ENCODE peak calls at places on chromosomes 6 and 20, in four cellular contexts. M is stimulated activated naive CD8-positive, alpha-beta T cell treated with anti-CD3 and anti-CD28 coated beads, Interleukin-15, amount 100 ng/mL, for 72 hours; H is GM23338; W is HepG2. U is an unnamed sample.

GRCh38 chr6:79152269-79152737 is 74.2 kb upstream of the PHIP start:
- ATAC-seq in H (peak), W (peak), M (no peak), U (no peak)

GRCh38 chr20:33518071-33518470 is 28.2 kb downstream of the CBFA2T2 start:
- ATAC-seq in W (no peak), M (no peak), H (no peak), U (no peak)

GRCh38 chr6:85684125-85684808 is 41.6 kb upstream of the SYNCRIP start:
- ATAC-seq in W (no peak), H (no peak), M (no peak), U (no peak)

GRCh38 chr20:54069501-54069971 is 858 bp downstream of the BCAS1 start:
- ATAC-seq in M (no peak), W (no peak), H (peak), U (no peak)

GRCh38 chr6:104639671-104640070 is 220.0 kb downstream of the HACE1 start:
- ATAC-seq in M (no peak), H (no peak), W (no peak), U (peak)

GRCh38 chr6:39206250-39206721 is 23.0 kb downstream of the KCNK5 start:
- ATAC-seq in H (no peak), M (no peak), W (peak), U (no peak)

GRCh38 chr6:139490482-139490881 is 116.0 kb upstream of the CITED2 start:
- ATAC-seq in W (peak), H (no peak), M (peak), U (peak)

GRCh38 chr20:61533231-61533631 is 281.2 kb downstream of the CDH4 start:
- ATAC-seq in H (no peak), W (no peak), M (no peak), U (no peak)

GRCh38 chr6:56689663-56690062 is 47.0 kb upstream of the DST start:
- ATAC-seq in W (no peak), H (no peak), M (no peak), U (no peak)

GRCh38 chr20:33821270-33821836 is 10.2 kb downstream of the CHMP4B start:
- ATAC-seq in W (no peak), H (no peak), M (no peak), U (no peak)

GRCh38 chr6:44849829-44850228 is 462.3 kb downstream of the CDC5L start:
- ATAC-seq in W (no peak), H (no peak), M (no peak), U (no peak)

GRCh38 chr20:10876558-10876957 is 202.8 kb upstream of the JAG1 start:
- ATAC-seq in H (no peak), W (no peak), M (no peak), U (no peak)

GRCh38 chr20:58086763-58087566 is 141.5 kb downstream of the ANKRD60 start:
- ATAC-seq in H (peak), W (peak), M (no peak), U (no peak)

GRCh38 chr6:42241915-42242314 is 24.3 kb upstream of the MRPS10 start:
- ATAC-seq in M (no peak), W (no peak), H (peak), U (no peak)

GRCh38 chr6:137678451-137678850 is 184.3 kb upstream of the OLIG3 start:
- ATAC-seq in W (no peak), H (no peak), M (peak), U (peak)

U was measured in activated T-helper 17 cell treated with anti-CD3 and anti-CD28 coated beads, Interleukin-2, amount 50 U/mL, for 72 hours.